ENCODE peak calls at places on chromosomes 12 and 14, in seven cellular contexts. Y, V, X, H, K, U and A are unnamed samples.

GRCh38 chr12:4355843-4356327 is 23.6 kb downstream of the FGF23 start:
- DNase-seq in Y (no peak), V (peak; percentile 15), X (peak; percentile 3), H (peak; percentile 51), K (peak; percentile 35), U (no peak), A (peak; percentile 24)

GRCh38 chr14:59246566-59246965 is 58.1 kb downstream of the DAAM1 start:
- DNase-seq in Y (no peak), V (no peak), X (no peak), H (no peak), K (peak; percentile 23), U (no peak), A (no peak)

GRCh38 chr12:110687770-110688169 is 1.1 kb downstream of the HVCN1 start:
- DNase-seq in Y (peak; percentile 56), V (no peak), X (no peak), H (no peak), K (no peak), U (no peak), A (no peak)

GRCh38 chr14:93725993-93726392 is 62.3 kb downstream of the PRIMA1 start:
- DNase-seq in Y (no peak), V (no peak), X (no peak), H (no peak), K (no peak), U (no peak), A (no peak)

GRCh38 chr14:77024171-77024627 is 4.3 kb downstream of the IRF2BPL start:
- DNase-seq in Y (peak; percentile 78), V (no peak), X (no peak), H (peak; percentile 66), K (no peak), U (peak; percentile 47), A (peak; percentile 35)

GRCh38 chr12:114655934-114656697 is 27.9 kb downstream of the TBX3 start:
- DNase-seq in Y (no peak), V (no peak), X (peak; percentile 66), H (no peak), K (no peak), U (peak; percentile 93), A (no peak)

GRCh38 chr12:115450017-115450416 is 766.0 kb upstream of the TBX3 start:
- DNase-seq in Y (no peak), V (no peak), X (no peak), H (no peak), K (no peak), U (no peak), A (no peak)

GRCh38 chr14:77243853-77244252 is 27.2 kb downstream of the NGB start:
- DNase-seq in Y (no peak), V (no peak), X (no peak), H (no peak), K (no peak), U (no peak), A (no peak)

DNA sequence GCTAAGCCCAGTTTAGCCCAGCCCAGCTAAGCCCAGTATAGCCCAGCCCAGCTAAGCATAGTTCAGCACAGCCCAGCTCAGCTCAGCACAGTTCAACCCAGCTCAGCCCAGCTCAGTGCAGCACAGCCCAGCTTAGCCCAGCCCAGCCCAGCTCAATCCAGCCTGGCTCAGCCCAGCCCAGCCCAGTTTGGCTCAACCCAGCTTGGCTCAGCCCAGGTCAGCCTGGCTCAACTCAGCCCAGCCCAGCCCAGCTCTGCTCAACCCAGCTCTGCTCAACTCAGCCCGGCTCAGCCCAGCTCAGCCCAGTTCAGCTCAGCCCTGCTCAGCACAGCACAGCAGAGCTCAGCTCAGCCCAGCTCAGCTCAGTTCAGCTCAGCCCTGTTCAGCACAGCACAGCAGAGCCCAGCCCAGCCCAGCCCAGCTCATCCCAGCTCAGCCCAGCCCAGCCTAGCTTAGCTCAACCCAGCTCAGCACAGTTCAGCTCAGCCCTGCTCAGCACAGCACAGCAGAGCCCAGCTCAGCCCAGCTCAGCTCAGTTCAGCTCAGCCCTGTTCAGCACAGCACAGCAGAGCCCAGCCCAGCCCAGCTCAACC is 330.9 kb downstream of the TMEM121 start:
- DNase-seq in Y (peak; percentile 33), V (no peak), X (no peak), H (peak; percentile 57), K (no peak), U (no peak), A (no peak)
- H3K9me3 ChIP-seq in Y (no peaks in the 10 kb centered on the region), V (no peaks in the 10 kb centered on the region), X (no peaks in the 10 kb centered on the region), H (no peaks in the 10 kb centered on the region), K (peaks cover 18% of the 10 kb centered on the region), U (no peaks in the 10 kb centered on the region), A (no peaks in the 10 kb centered on the region)

GRCh38 chr12:132348176-132348575 is 18.8 kb upstream of the GALNT9 start:
- DNase-seq in Y (no peak), V (no peak), X (no peak), H (no peak), K (no peak), U (no peak), A (no peak)
- H3K9me3 ChIP-seq in Y (no peaks in the 10 kb centered on the region), V (no peaks in the 10 kb centered on the region), X (no peaks in the 10 kb centered on the region), H (no peaks in the 10 kb centered on the region), K (peaks cover 7% of the 10 kb centered on the region), U (no peaks in the 10 kb centered on the region), A (no peaks in the 10 kb centered on the region)

GRCh38 chr12:49707127-49707811 is at the start of gene FMNL3:
- DNase-seq in Y (peak; percentile 99), V (peak; percentile 98), X (peak; percentile 97), H (peak; percentile 100), K (peak; percentile 50), U (peak; percentile 96), A (peak; percentile 100)
- H3K9me3 ChIP-seq in Y (no peaks in the 10 kb centered on the region), V (no peaks in the 10 kb centered on the region), X (no peaks in the 10 kb centered on the region), H (no peaks in the 10 kb centered on the region), K (no peaks in the 10 kb centered on the region), U (no peaks in the 10 kb centered on the region), A (no peaks in the 10 kb centered on the region)

DNA sequence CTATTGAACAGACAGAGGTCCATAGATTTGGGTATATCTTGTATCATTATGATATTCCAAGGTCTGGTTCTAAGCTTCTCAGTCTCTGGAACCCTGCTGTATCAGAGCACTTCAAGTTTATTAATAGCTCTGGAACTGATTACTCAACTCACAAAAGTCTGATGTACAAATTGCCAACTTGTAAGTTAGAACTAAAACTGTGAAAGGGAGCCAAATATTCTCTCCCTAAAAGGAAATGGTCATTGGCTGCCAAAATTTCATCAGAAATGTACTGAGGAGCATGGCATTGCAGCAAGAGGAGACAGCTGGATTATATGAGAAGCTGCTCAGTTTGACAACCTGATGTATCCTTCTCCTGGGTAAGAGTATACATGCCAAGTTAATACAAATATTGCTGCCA is 828.8 kb upstream of the SEL1L start:
- DNase-seq in Y (no peak), V (no peak), X (no peak), H (no peak), K (no peak), U (no peak), A (no peak)
- H3K9me3 ChIP-seq in Y (no peaks in the 10 kb centered on the region), V (no peaks in the 10 kb centered on the region), X (no peaks in the 10 kb centered on the region), H (no peaks in the 10 kb centered on the region), K (no peaks in the 10 kb centered on the region), U (no peaks in the 10 kb centered on the region), A (peaks cover 4% of the 10 kb centered on the region)

DNA sequence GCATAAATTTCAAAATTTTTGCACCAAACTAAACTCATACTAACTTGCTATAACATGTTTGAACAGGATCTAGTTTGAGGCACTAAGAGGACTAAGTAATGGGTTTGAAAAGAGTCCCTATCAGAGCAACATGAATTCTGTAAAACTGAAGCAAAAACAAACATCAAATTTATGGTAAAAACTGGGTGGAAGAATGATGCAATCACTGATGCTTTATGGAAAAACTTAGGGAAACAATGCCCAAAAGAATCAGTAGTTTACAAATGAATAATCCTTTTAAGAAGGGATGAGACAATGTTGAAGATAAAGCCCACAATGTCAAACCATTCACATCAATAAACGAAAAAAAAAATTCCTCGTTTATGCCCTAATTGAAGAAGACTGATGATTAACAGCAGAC is 88.9 kb downstream of the PRKD1 start:
- DNase-seq in Y (no peak), V (no peak), X (no peak), H (no peak), K (no peak), U (no peak), A (no peak)
- H3K9me3 ChIP-seq in Y (peaks cover 13% of the 10 kb centered on the region), V (no peaks in the 10 kb centered on the region), X (peaks cover 2% of the 10 kb centered on the region), H (no peaks in the 10 kb centered on the region), K (peaks cover 2% of the 10 kb centered on the region), U (no peaks in the 10 kb centered on the region), A (no peaks in the 10 kb centered on the region)

GRCh38 chr12:127964717-127965116 is 302.3 kb upstream of the TMEM132C start:
- DNase-seq in Y (no peak), V (no peak), X (peak; percentile 8), H (no peak), K (no peak), U (no peak), A (no peak)
- H3K9me3 ChIP-seq in Y (no peaks in the 10 kb centered on the region), V (no peaks in the 10 kb centered on the region), X (no peaks in the 10 kb centered on the region), H (no peaks in the 10 kb centered on the region), K (peaks cover 2% of the 10 kb centered on the region), U (no peaks in the 10 kb centered on the region), A (no peaks in the 10 kb centered on the region)

DNA sequence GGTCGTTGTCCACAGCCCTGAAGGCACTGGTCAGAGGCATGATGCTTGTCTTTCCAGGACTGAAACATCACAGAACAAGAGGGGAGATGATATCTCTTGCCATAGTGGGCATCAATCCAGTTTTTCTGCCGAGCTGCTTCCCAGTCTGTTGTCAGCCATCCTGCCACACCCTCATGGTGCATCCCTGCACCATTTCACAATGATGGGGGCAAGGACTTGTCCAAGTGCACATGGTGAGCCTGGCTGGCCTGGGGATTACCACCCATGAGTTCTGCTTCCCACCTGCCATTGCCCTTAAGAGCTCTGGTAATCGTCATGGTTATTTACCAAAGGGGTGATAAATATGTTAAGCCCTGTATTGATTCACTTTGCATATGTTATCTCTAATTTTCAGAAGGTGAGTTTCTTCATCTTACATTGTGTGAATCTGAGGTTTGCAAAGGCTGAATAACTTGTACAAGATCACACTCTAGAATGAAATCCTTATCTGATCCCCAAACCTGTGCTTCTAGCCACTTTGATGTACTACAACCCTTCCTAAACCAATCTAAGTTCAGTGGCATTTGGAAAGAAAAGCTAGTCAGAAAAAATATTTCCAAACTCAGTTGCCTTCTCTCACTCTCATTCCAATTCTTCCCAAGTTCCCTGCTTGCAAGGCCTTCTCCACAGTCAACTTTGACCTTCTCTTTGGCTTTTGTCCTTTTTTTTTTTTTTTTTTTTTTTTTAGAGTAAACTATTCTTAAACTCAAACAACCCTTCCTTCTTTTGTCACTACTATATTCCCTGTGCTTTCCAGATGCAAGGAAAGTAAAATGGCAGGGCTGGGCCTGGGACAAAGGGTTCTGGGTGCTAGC is 2.3 kb downstream of the AVIL start:
- DNase-seq in Y (no peak), V (no peak), X (no peak), H (no peak), K (no peak), U (no peak), A (no peak)
- H3K9me3 ChIP-seq in Y (no peaks in the 10 kb centered on the region), V (no peaks in the 10 kb centered on the region), X (no peaks in the 10 kb centered on the region), H (no peaks in the 10 kb centered on the region), K (no peaks in the 10 kb centered on the region), U (no peaks in the 10 kb centered on the region), A (no peaks in the 10 kb centered on the region)